ENCODE peak calls at places on chromosomes 6 and 20, in eight cellular contexts. M, A, D, Y, Q, I, R and F are unnamed samples.

GRCh38 chr6:145139451-145139850 is 595.9 kb downstream of the EPM2A start:
- DNase-seq in D (no peak), R (no peak), I (peak; percentile 91), M (no peak), A (no peak), Q (no peak), Y (peak; percentile 51), F (no peak)

GRCh38 chr6:109260126-109260525 is 122.1 kb downstream of the CD164 start:
- DNase-seq in R (no peak), I (peak; percentile 14), A (no peak), D (no peak), Y (no peak), Q (no peak), M (peak; percentile 8), F (no peak)

GRCh38 chr6:40039042-40039441 is 104.8 kb upstream of the MOCS1 start:
- DNase-seq in Y (no peak), R (no peak), Q (no peak), D (no peak), A (no peak), I (no peak), M (no peak), F (no peak)

GRCh38 chr20:33600414-33600813 is 61.7 kb upstream of the C20orf144 start:
- DNase-seq in Q (no peak), M (no peak), I (no peak), R (no peak), D (no peak), A (no peak), Y (no peak), F (no peak)

GRCh38 chr6:122612838-122613237 is 2.6 kb downstream of the PKIB start:
- DNase-seq in R (no peak), M (no peak), Y (no peak), A (no peak), I (no peak), Q (no peak), D (no peak), F (no peak)

GRCh38 chr6:112639436-112639835 is 292.3 kb downstream of the RFPL4B start:
- DNase-seq in Q (peak; percentile 73), D (no peak), A (no peak), I (peak; percentile 86), M (peak; percentile 67), R (no peak), Y (no peak), F (no peak)

GRCh38 chr20:25281541-25281991 is 33.7 kb downstream of the PYGB start:
- DNase-seq in M (no peak), Y (peak; percentile 47), R (no peak), Q (no peak), A (no peak), D (peak; percentile 38), I (no peak), F (no peak)

GRCh38 chr6:31900917-31901414 is 920 bp downstream of the ZBTB12 start:
- DNase-seq in Y (no peak), D (no peak), I (no peak), A (no peak), R (peak; percentile 58), M (no peak), Q (no peak), F (no peak)

GRCh38 chr6:169661357-169661756 is 40.5 kb downstream of the WDR27 start:
- DNase-seq in I (no peak), A (no peak), D (no peak), Y (no peak), Q (no peak), M (no peak), R (no peak), F (no peak)

GRCh38 chr6:170290306-170291128 is at the start of gene DLL1:
- DNase-seq in A (no peak), Y (peak; percentile 62), R (peak; percentile 82), Q (peak; percentile 52), D (peak; percentile 57), I (no peak), M (no peak), F (no peak)

GRCh38 chr20:38046572-38046971 is 13.0 kb downstream of the RPRD1B start:
- DNase-seq in A (no peak), R (peak; percentile 33), I (no peak), D (no peak), Q (no peak), M (no peak), Y (no peak), F (no peak)

GRCh38 chr20:53390780-53391179 is 202.9 kb downstream of the ZNF217 start:
- DNase-seq in Q (no peak), D (no peak), Y (no peak), M (no peak), I (peak; percentile 9), A (no peak), R (no peak), F (no peak)

GRCh38 chr20:8018928-8019177 is 708 bp downstream of the TMX4 start:
- DNase-seq in D (no peak), M (no peak), R (no peak), A (no peak), Q (no peak), Y (no peak), I (peak; percentile 42), F (no peak)

GRCh38 chr6:163183791-163184190 is 230.7 kb upstream of the QKI start:
- DNase-seq in Q (no peak), M (no peak), R (no peak), I (peak; percentile 2), A (no peak), Y (no peak), D (no peak), F (no peak)

GRCh38 chr6:11207199-11207968 is 25.1 kb downstream of the NEDD9 start:
- DNase-seq in R (no peak), Q (peak; percentile 96), M (peak; percentile 92), Y (peak; percentile 75), A (peak; percentile 100), I (peak; percentile 98), D (peak; percentile 79), F (no peak)

DNA sequence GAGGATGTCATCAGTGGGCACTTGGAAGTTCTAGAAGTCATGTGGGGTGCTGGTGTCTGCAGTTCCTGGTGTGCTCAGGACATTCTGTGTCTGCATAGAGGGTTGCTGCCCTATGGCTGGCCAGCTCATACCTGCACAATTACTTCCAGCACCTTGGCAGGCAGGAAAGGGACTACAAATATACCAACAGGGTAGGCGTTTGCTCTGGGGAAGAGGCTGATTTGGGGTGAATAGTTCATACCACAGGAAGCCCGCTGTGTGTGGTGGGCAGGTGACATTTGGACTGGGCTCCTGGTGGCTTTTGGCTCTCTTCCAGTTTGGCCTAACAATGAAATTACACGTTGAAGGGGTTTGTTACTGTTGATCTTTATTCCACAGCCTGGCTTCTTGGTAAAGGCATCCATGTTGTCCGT is 88.2 kb downstream of the RSPH3 start:
- DNase-seq in I (no peak), Q (no peak), D (peak; percentile 37), M (no peak), A (no peak), R (no peak), Y (no peak), F (no peak)
- H3K27ac ChIP-seq in I (no peak overlapping the region), Q (no peak overlapping the region), D (no peak overlapping the region), M (no peak overlapping the region), A (peak overlapping the region; percentile 71), R (peak overlapping the region; percentile 91), Y (peak overlapping the region; percentile 73), F (no peak overlapping the region)

DNA sequence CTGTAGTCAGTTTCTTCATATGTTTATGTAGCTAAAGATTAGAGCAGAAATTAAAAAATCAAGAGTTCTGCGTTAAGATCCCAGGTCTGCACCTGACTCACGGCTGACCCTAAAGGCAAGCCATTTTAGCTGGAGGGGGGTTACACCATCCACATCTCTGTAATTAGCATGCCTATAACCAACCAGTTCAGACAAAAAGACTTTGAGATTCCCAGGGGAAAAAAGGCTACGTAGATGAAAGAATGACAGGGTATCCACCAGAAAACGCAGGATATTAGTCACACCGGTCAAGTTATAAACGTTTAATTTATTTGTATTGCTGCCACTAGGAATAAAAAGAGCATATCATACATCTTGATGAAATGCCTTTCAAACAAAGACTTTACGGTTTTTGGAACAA is 299.1 kb downstream of the FOXC1 start:
- DNase-seq in D (no peak), I (no peak), Y (no peak), R (no peak), A (no peak), M (no peak), Q (peak; percentile 79), F (no peak)
- H3K27ac ChIP-seq in D (no peak overlapping the region), I (no peak overlapping the region), Y (no peak overlapping the region), R (no peak overlapping the region), A (no peak overlapping the region), M (no peak overlapping the region), Q (peak overlapping the region; percentile 62), F (no peak overlapping the region)

GRCh38 chr20:57396638-57397003 is 5.4 kb downstream of the RBM38 start:
- DNase-seq in Q (no peak), D (no peak), R (no peak), M (no peak), I (no peak), A (no peak), Y (no peak), F (no peak)

GRCh38 chr20:57397004-57397692 is 6.0 kb downstream of the RBM38 start:
- DNase-seq in Y (peak; percentile 24), M (no peak), A (no peak), D (no peak), R (no peak), Q (no peak), I (no peak), F (no peak)

GRCh38 chr20:57394087-57395082 is 3.2 kb downstream of the RBM38 start:
- DNase-seq in Y (peak; percentile 39), D (no peak), R (no peak), Q (no peak), I (no peak), A (no peak), M (no peak), F (no peak)

GRCh38 chr20:57396212-57396611 is 5.0 kb downstream of the RBM38 start:
- DNase-seq in Q (no peak), Y (peak; percentile 36), M (no peak), A (no peak), D (no peak), R (no peak), I (no peak), F (no peak)

GRCh38 chr20:57395111-57395959 is 4.1 kb downstream of the RBM38 start:
- DNase-seq in I (peak; percentile 50), Q (peak; percentile 80), A (no peak), D (peak; percentile 73), M (peak; percentile 8), Y (peak; percentile 53), R (peak; percentile 66), F (no peak)
- H3K27ac ChIP-seq in I (peak overlapping the region; percentile 44), Q (peak overlapping the region; percentile 69), A (no peak overlapping the region), D (peak overlapping the region; percentile 92), M (peak overlapping the region; percentile 61), Y (peak overlapping the region; percentile 63), R (no peak overlapping the region), F (no peak overlapping the region)

DNA sequence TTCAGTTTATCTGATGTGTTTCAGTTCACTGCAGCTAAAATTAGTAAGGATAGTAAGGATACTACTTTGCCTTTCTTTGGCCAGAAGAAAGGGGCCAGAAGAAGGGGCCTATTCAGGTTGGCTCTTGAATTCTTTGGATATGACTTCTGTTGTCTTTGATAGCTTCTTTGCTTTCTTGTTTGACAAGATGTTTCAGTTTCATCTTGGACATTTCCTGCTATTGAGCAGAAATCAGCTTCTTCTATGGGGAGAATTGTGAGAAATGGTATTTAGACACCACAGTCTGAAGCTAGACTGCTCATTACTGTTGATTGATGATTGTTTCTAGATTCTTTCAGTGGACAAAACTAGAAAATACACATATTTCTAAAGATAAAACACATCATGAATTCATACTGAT is 23.2 kb downstream of the L3MBTL3 start:
- DNase-seq in R (no peak), A (no peak), Q (no peak), Y (no peak), M (no peak), I (no peak), D (no peak), F (no peak)
- H3K27ac ChIP-seq in R (no peak overlapping the region), A (no peak overlapping the region), Q (no peak overlapping the region), Y (no peak overlapping the region), M (no peak overlapping the region), I (no peak overlapping the region), D (no peak overlapping the region), F (no peak overlapping the region)